ENCODE peak calls at places on chromosomes 16 and 17, in eight cellular contexts. One of them, this sample, is unnamed.

GRCh38 chr16:67632415-67633172 is 12.3 kb upstream of the CARMIL2 start:
- DNase-seq in naive thymus-derived CD4-positive, alpha-beta T cell: no peak
- DNase-seq in GM23248: no peak
- DNase-seq in testis: no peak
- DNase-seq in adrenal gland: no peak
- DNase-seq in GM23338: no peak
- DNase-seq in transverse colon: no peak
- DNase-seq in upper lobe of right lung: no peak
- DNase-seq in this sample: no peak

GRCh38 chr16:58040945-58041627 is 15.5 kb downstream of the MMP15 start:
- DNase-seq in GM23338: no peak
- DNase-seq in testis: no peak
- DNase-seq in naive thymus-derived CD4-positive, alpha-beta T cell: no peak
- DNase-seq in transverse colon: no peak
- DNase-seq in GM23248: no peak
- DNase-seq in upper lobe of right lung: peak; percentile 40
- DNase-seq in adrenal gland: no peak
- DNase-seq in this sample: no peak

GRCh38 chr16:69762843-69763556 is 868 bp downstream of the WWP2 start:
- DNase-seq in testis: no peak
- DNase-seq in naive thymus-derived CD4-positive, alpha-beta T cell: peak; percentile 47
- DNase-seq in upper lobe of right lung: no peak
- DNase-seq in transverse colon: peak; percentile 30
- DNase-seq in GM23338: no peak
- DNase-seq in adrenal gland: no peak
- DNase-seq in GM23248: peak; percentile 77
- DNase-seq in this sample: peak; percentile 47

GRCh38 chr17:75864448-75864871 is 9.3 kb upstream of the WBP2 start:
- DNase-seq in adrenal gland: no peak
- DNase-seq in testis: peak; percentile 77
- DNase-seq in GM23248: peak; percentile 81
- DNase-seq in transverse colon: peak; percentile 75
- DNase-seq in upper lobe of right lung: peak; percentile 70
- DNase-seq in GM23338: peak; percentile 74
- DNase-seq in naive thymus-derived CD4-positive, alpha-beta T cell: no peak
- DNase-seq in this sample: peak; percentile 51

GRCh38 chr16:66717112-66717675 is 20.7 kb upstream of the CMTM4 start:
- DNase-seq in naive thymus-derived CD4-positive, alpha-beta T cell: no peak
- DNase-seq in adrenal gland: peak; percentile 79
- DNase-seq in GM23248: peak; percentile 82
- DNase-seq in upper lobe of right lung: no peak
- DNase-seq in testis: peak; percentile 65
- DNase-seq in transverse colon: peak; percentile 47
- DNase-seq in GM23338: peak; percentile 80
- DNase-seq in this sample: peak; percentile 71

GRCh38 chr16:58652741-58653140 is 23.1 kb upstream of the CNOT1 start:
- DNase-seq in upper lobe of right lung: no peak
- DNase-seq in GM23338: peak; percentile 95
- DNase-seq in GM23248: peak; percentile 48
- DNase-seq in testis: peak; percentile 63
- DNase-seq in naive thymus-derived CD4-positive, alpha-beta T cell: no peak
- DNase-seq in adrenal gland: peak; percentile 83
- DNase-seq in transverse colon: no peak
- DNase-seq in this sample: no peak

GRCh38 chr17:70295329-70295728 is 126.0 kb downstream of the KCNJ2 start:
- DNase-seq in testis: no peak
- DNase-seq in GM23338: no peak
- DNase-seq in GM23248: no peak
- DNase-seq in transverse colon: no peak
- DNase-seq in naive thymus-derived CD4-positive, alpha-beta T cell: no peak
- DNase-seq in upper lobe of right lung: no peak
- DNase-seq in adrenal gland: no peak
- DNase-seq in this sample: no peak

GRCh38 chr17:146983-147761 is 9.8 kb downstream of the SCGB1C2 start:
- DNase-seq in upper lobe of right lung: peak; percentile 65
- DNase-seq in naive thymus-derived CD4-positive, alpha-beta T cell: no peak
- DNase-seq in GM23338: no peak
- DNase-seq in adrenal gland: peak; percentile 46
- DNase-seq in testis: peak; percentile 13
- DNase-seq in transverse colon: no peak
- DNase-seq in GM23248: no peak
- DNase-seq in this sample: peak; percentile 16

GRCh38 chr16:88881090-88881580 is 14.7 kb upstream of the PABPN1L start:
- DNase-seq in GM23338: peak; percentile 61
- DNase-seq in adrenal gland: no peak
- DNase-seq in GM23248: no peak
- DNase-seq in transverse colon: peak; percentile 36
- DNase-seq in naive thymus-derived CD4-positive, alpha-beta T cell: no peak
- DNase-seq in upper lobe of right lung: no peak
- DNase-seq in testis: no peak
- DNase-seq in this sample: peak; percentile 39

GRCh38 chr16:4501071-4501478 is 24.9 kb downstream of the HMOX2 start:
- DNase-seq in naive thymus-derived CD4-positive, alpha-beta T cell: no peak
- DNase-seq in adrenal gland: no peak
- DNase-seq in testis: no peak
- DNase-seq in upper lobe of right lung: no peak
- DNase-seq in GM23248: peak; percentile 62
- DNase-seq in transverse colon: no peak
- DNase-seq in GM23338: no peak
- DNase-seq in this sample: no peak

GRCh38 chr16:3645504-3646347 is 8.8 kb upstream of the DNASE1 start:
- DNase-seq in upper lobe of right lung: peak; percentile 25
- DNase-seq in GM23248: no peak
- DNase-seq in transverse colon: no peak
- DNase-seq in testis: peak; percentile 5
- DNase-seq in adrenal gland: peak; percentile 47
- DNase-seq in GM23338: peak; percentile 83
- DNase-seq in naive thymus-derived CD4-positive, alpha-beta T cell: no peak
- DNase-seq in this sample: no peak

GRCh38 chr16:2768403-2769089 is 8.5 kb downstream of the ELOB start:
- DNase-seq in GM23338: no peak
- DNase-seq in testis: no peak
- DNase-seq in upper lobe of right lung: no peak
- DNase-seq in GM23248: no peak
- DNase-seq in transverse colon: no peak
- DNase-seq in naive thymus-derived CD4-positive, alpha-beta T cell: no peak
- DNase-seq in adrenal gland: no peak
- DNase-seq in this sample: no peak

GRCh38 chr17:41650794-41651624 is 26.6 kb upstream of the KRT17 start:
- DNase-seq in testis: no peak
- DNase-seq in upper lobe of right lung: peak; percentile 60
- DNase-seq in GM23338: no peak
- DNase-seq in transverse colon: no peak
- DNase-seq in adrenal gland: no peak
- DNase-seq in naive thymus-derived CD4-positive, alpha-beta T cell: no peak
- DNase-seq in GM23248: no peak
- DNase-seq in this sample: peak; percentile 55
- H3K4me1 ChIP-seq in testis: peaks cover 26% of the 10 kb centered on the region
- H3K4me1 ChIP-seq in upper lobe of right lung: peaks cover 22% of the 10 kb centered on the region
- H3K4me1 ChIP-seq in GM23338: peaks cover 5% of the 10 kb centered on the region
- H3K4me1 ChIP-seq in transverse colon: peaks cover 69% of the 10 kb centered on the region
- H3K4me1 ChIP-seq in adrenal gland: peaks cover 7% of the 10 kb centered on the region
- H3K4me1 ChIP-seq in naive thymus-derived CD4-positive, alpha-beta T cell: peaks cover 8% of the 10 kb centered on the region
- H3K4me1 ChIP-seq in GM23248: peaks cover 4% of the 10 kb centered on the region
- H3K4me1 ChIP-seq in this sample: peaks cover 70% of the 10 kb centered on the region

GRCh38 chr17:18187226-18187625 is 3.6 kb downstream of the ALKBH5 start:
- DNase-seq in GM23338: no peak
- DNase-seq in adrenal gland: no peak
- DNase-seq in naive thymus-derived CD4-positive, alpha-beta T cell: no peak
- DNase-seq in upper lobe of right lung: no peak
- DNase-seq in testis: no peak
- DNase-seq in GM23248: peak; percentile 44
- DNase-seq in transverse colon: no peak
- DNase-seq in this sample: no peak
- H3K4me1 ChIP-seq in GM23338: peaks cover 32% of the 10 kb centered on the region
- H3K4me1 ChIP-seq in adrenal gland: peaks cover 69% of the 10 kb centered on the region
- H3K4me1 ChIP-seq in naive thymus-derived CD4-positive, alpha-beta T cell: peaks cover 46% of the 10 kb centered on the region
- H3K4me1 ChIP-seq in upper lobe of right lung: peaks cover 73% of the 10 kb centered on the region
- H3K4me1 ChIP-seq in testis: peaks cover 46% of the 10 kb centered on the region
- H3K4me1 ChIP-seq in GM23248: peaks cover 53% of the 10 kb centered on the region
- H3K4me1 ChIP-seq in transverse colon: peaks cover 79% of the 10 kb centered on the region
- H3K4me1 ChIP-seq in this sample: peaks cover 54% of the 10 kb centered on the region

GRCh38 chr17:14310101-14310500 is 9.2 kb downstream of the HS3ST3B1 start:
- DNase-seq in transverse colon: no peak
- DNase-seq in GM23338: no peak
- DNase-seq in GM23248: no peak
- DNase-seq in upper lobe of right lung: no peak
- DNase-seq in naive thymus-derived CD4-positive, alpha-beta T cell: no peak
- DNase-seq in adrenal gland: no peak
- DNase-seq in testis: no peak
- DNase-seq in this sample: no peak
- H3K4me1 ChIP-seq in transverse colon: peaks cover 18% of the 10 kb centered on the region
- H3K4me1 ChIP-seq in GM23338: peaks cover 64% of the 10 kb centered on the region
- H3K4me1 ChIP-seq in GM23248: peaks cover 50% of the 10 kb centered on the region
- H3K4me1 ChIP-seq in upper lobe of right lung: peaks cover 7% of the 10 kb centered on the region
- H3K4me1 ChIP-seq in naive thymus-derived CD4-positive, alpha-beta T cell: peaks cover 12% of the 10 kb centered on the region
- H3K4me1 ChIP-seq in adrenal gland: peaks cover 4% of the 10 kb centered on the region
- H3K4me1 ChIP-seq in testis: peaks cover 7% of the 10 kb centered on the region
- H3K4me1 ChIP-seq in this sample: no peaks in the 10 kb centered on the region

GRCh38 chr16:29812754-29813643 is 1.0 kb downstream of the PRRT2 start:
- DNase-seq in GM23338: no peak
- DNase-seq in naive thymus-derived CD4-positive, alpha-beta T cell: no peak
- DNase-seq in transverse colon: no peak
- DNase-seq in GM23248: no peak
- DNase-seq in testis: no peak
- DNase-seq in adrenal gland: no peak
- DNase-seq in upper lobe of right lung: no peak
- DNase-seq in this sample: no peak

GRCh38 chr16:29815032-29815721 is 775 bp upstream of the PAGR1 start:
- DNase-seq in GM23338: peak; percentile 71
- DNase-seq in GM23248: peak; percentile 42
- DNase-seq in naive thymus-derived CD4-positive, alpha-beta T cell: no peak
- DNase-seq in transverse colon: no peak
- DNase-seq in adrenal gland: peak; percentile 79
- DNase-seq in upper lobe of right lung: peak; percentile 76
- DNase-seq in testis: peak; percentile 48
- DNase-seq in this sample: peak; percentile 78

GRCh38 chr16:29811896-29812665 is at the start of gene PRRT2:
- DNase-seq in GM23248: peak; percentile 80
- DNase-seq in GM23338: peak; percentile 71
- DNase-seq in naive thymus-derived CD4-positive, alpha-beta T cell: no peak
- DNase-seq in transverse colon: peak; percentile 64
- DNase-seq in testis: peak; percentile 80
- DNase-seq in upper lobe of right lung: no peak
- DNase-seq in adrenal gland: peak; percentile 84
- DNase-seq in this sample: peak; percentile 76

GRCh38 chr16:29814592-29814991 is 1.4 kb upstream of the PAGR1 start:
- DNase-seq in GM23248: no peak
- DNase-seq in upper lobe of right lung: no peak
- DNase-seq in testis: no peak
- DNase-seq in adrenal gland: no peak
- DNase-seq in naive thymus-derived CD4-positive, alpha-beta T cell: no peak
- DNase-seq in GM23338: peak; percentile 36
- DNase-seq in transverse colon: no peak
- DNase-seq in this sample: no peak

GRCh38 chr16:29813644-29814562 is 1.9 kb downstream of the PRRT2 start:
- DNase-seq in adrenal gland: no peak
- DNase-seq in naive thymus-derived CD4-positive, alpha-beta T cell: no peak
- DNase-seq in GM23338: no peak
- DNase-seq in transverse colon: no peak
- DNase-seq in GM23248: no peak
- DNase-seq in upper lobe of right lung: no peak
- DNase-seq in testis: no peak
- DNase-seq in this sample: no peak
- H3K4me1 ChIP-seq in adrenal gland: peaks cover 28% of the 10 kb centered on the region
- H3K4me1 ChIP-seq in naive thymus-derived CD4-positive, alpha-beta T cell: peaks cover 42% of the 10 kb centered on the region
- H3K4me1 ChIP-seq in GM23338: peaks cover 66% of the 10 kb centered on the region
- H3K4me1 ChIP-seq in transverse colon: peaks cover 87% of the 10 kb centered on the region
- H3K4me1 ChIP-seq in GM23248: peaks cover 29% of the 10 kb centered on the region
- H3K4me1 ChIP-seq in upper lobe of right lung: peaks cover 53% of the 10 kb centered on the region
- H3K4me1 ChIP-seq in testis: peaks cover 68% of the 10 kb centered on the region
- H3K4me1 ChIP-seq in this sample: peaks cover 71% of the 10 kb centered on the region

GRCh38 chr16:23069844-23070243 is 79.4 kb downstream of the USP31 start:
- DNase-seq in GM23248: no peak
- DNase-seq in naive thymus-derived CD4-positive, alpha-beta T cell: no peak
- DNase-seq in GM23338: no peak
- DNase-seq in adrenal gland: no peak
- DNase-seq in transverse colon: no peak
- DNase-seq in upper lobe of right lung: no peak
- DNase-seq in testis: no peak
- DNase-seq in this sample: no peak
- H3K4me1 ChIP-seq in GM23248: peaks cover 30% of the 10 kb centered on the region
- H3K4me1 ChIP-seq in naive thymus-derived CD4-positive, alpha-beta T cell: no peaks in the 10 kb centered on the region
- H3K4me1 ChIP-seq in GM23338: no peaks in the 10 kb centered on the region
- H3K4me1 ChIP-seq in adrenal gland: peaks cover 18% of the 10 kb centered on the region
- H3K4me1 ChIP-seq in transverse colon: peaks cover 13% of the 10 kb centered on the region
- H3K4me1 ChIP-seq in upper lobe of right lung: peaks cover 10% of the 10 kb centered on the region
- H3K4me1 ChIP-seq in testis: peaks cover 8% of the 10 kb centered on the region
- H3K4me1 ChIP-seq in this sample: peaks cover 4% of the 10 kb centered on the region

GRCh38 chr17:66399441-66399840 is 97.0 kb downstream of the PRKCA start:
- DNase-seq in GM23248: no peak
- DNase-seq in transverse colon: no peak
- DNase-seq in adrenal gland: no peak
- DNase-seq in upper lobe of right lung: no peak
- DNase-seq in naive thymus-derived CD4-positive, alpha-beta T cell: peak; percentile 72
- DNase-seq in GM23338: no peak
- DNase-seq in testis: no peak
- DNase-seq in this sample: no peak
- H3K4me1 ChIP-seq in GM23248: no peaks in the 10 kb centered on the region
- H3K4me1 ChIP-seq in transverse colon: peaks cover 34% of the 10 kb centered on the region
- H3K4me1 ChIP-seq in adrenal gland: no peaks in the 10 kb centered on the region
- H3K4me1 ChIP-seq in upper lobe of right lung: peaks cover 6% of the 10 kb centered on the region
- H3K4me1 ChIP-seq in naive thymus-derived CD4-positive, alpha-beta T cell: peaks cover 13% of the 10 kb centered on the region
- H3K4me1 ChIP-seq in GM23338: peaks cover 15% of the 10 kb centered on the region
- H3K4me1 ChIP-seq in testis: no peaks in the 10 kb centered on the region
- H3K4me1 ChIP-seq in this sample: peaks cover 9% of the 10 kb centered on the region